ENCODE peak calls at places on chromosomes 11 and 22, in seven cellular contexts. D, Z, N, S, X, W and Q are unnamed samples.

GRCh38 chr22:29030618-29031235 is 30.9 kb downstream of the C22orf31 start:
- DNase-seq in X (peak), D (peak), W (no peak), Z (no peak), N (peak), S (peak), Q (peak)

GRCh38 chr11:17748044-17748443 is 13.5 kb downstream of the KCNC1 start:
- DNase-seq in W (no peak), X (no peak), N (no peak), Z (no peak), S (no peak), D (no peak), Q (no peak)

GRCh38 chr11:73236205-73236765 is 18.2 kb downstream of the P2RY2 start:
- DNase-seq in N (no peak), X (peak), W (no peak), D (no peak), Z (no peak), S (no peak), Q (no peak)

GRCh38 chr11:68016161-68016903 is 6.2 kb downstream of the ALDH3B1 start:
- DNase-seq in N (no peak), X (no peak), S (no peak), Z (no peak), D (no peak), W (no peak), Q (no peak)

GRCh38 chr11:99686838-99687237 is 666.1 kb downstream of the CNTN5 start:
- DNase-seq in W (no peak), X (no peak), D (no peak), S (no peak), Z (no peak), N (no peak), Q (no peak)

GRCh38 chr11:58637367-58637766 is 14.9 kb downstream of the CNTF start:
- DNase-seq in W (no peak), N (no peak), X (no peak), Z (no peak), D (no peak), S (no peak), Q (no peak)

GRCh38 chr11:64084962-64085710 is 49.4 kb downstream of the FLRT1 start:
- DNase-seq in N (no peak), W (no peak), Z (no peak), S (no peak), D (no peak), X (no peak), Q (no peak)

GRCh38 chr11:67998150-67999045 is 5.5 kb downstream of the UNC93B1 start:
- DNase-seq in N (no peak), Z (no peak), X (peak), D (no peak), W (no peak), S (no peak), Q (no peak)

GRCh38 chr22:44882226-44882905 is 127.4 kb downstream of the PHF21B start:
- DNase-seq in X (peak), D (no peak), Z (no peak), N (no peak), W (no peak), S (no peak), Q (no peak)

GRCh38 chr11:69356703-69357457 is 62.9 kb downstream of the MYEOV start:
- DNase-seq in Z (no peak), N (no peak), W (no peak), X (peak), D (no peak), S (no peak), Q (no peak)

GRCh38 chr22:36017661-36018091 is 10.9 kb downstream of the RBFOX2 start:
- DNase-seq in N (no peak), Z (peak), X (no peak), D (no peak), S (no peak), W (no peak), Q (no peak)

GRCh38 chr11:107711861-107712260 is at the start of gene SLN:
- DNase-seq in W (no peak), Z (no peak), S (no peak), D (no peak), X (no peak), N (no peak), Q (no peak)

GRCh38 chr11:117438371-117439000 is 110.8 kb downstream of the CEP164 start:
- DNase-seq in X (no peak), D (peak), S (peak), W (peak), N (peak), Z (no peak), Q (no peak)

GRCh38 chr22:29750029-29750428 is 16.8 kb downstream of the ZMAT5 start:
- DNase-seq in X (no peak), S (no peak), W (no peak), N (no peak), D (no peak), Z (no peak), Q (no peak)

GRCh38 chr11:2927851-2928604 is 1.2 kb downstream of the PHLDA2 start:
- DNase-seq in W (no peak), X (no peak), Z (no peak), S (peak), N (peak), D (peak), Q (peak)

GRCh38 chr22:44107341-44107740 is 73.4 kb upstream of the PARVG start:
- DNase-seq in X (peak), Z (no peak), D (no peak), W (no peak), N (no peak), S (peak), Q (no peak)

GRCh38 chr11:440065-441042 is 1.5 kb downstream of the ANO9 start:
- DNase-seq in S (no peak), D (no peak), W (no peak), Z (no peak), X (no peak), N (no peak), Q (no peak)

GRCh38 chr11:438101-438844 is 3.5 kb downstream of the ANO9 start:
- DNase-seq in N (no peak), X (no peak), W (no peak), S (no peak), D (no peak), Z (no peak), Q (no peak)

GRCh38 chr11:437228-437870 is 4.5 kb downstream of the ANO9 start:
- DNase-seq in S (no peak), Z (no peak), N (no peak), X (no peak), D (no peak), W (no peak), Q (no peak)

GRCh38 chr11:441043-441417 is 781 bp downstream of the ANO9 start:
- DNase-seq in W (no peak), Z (no peak), S (no peak), N (no peak), D (peak), X (no peak), Q (no peak)

DNA sequence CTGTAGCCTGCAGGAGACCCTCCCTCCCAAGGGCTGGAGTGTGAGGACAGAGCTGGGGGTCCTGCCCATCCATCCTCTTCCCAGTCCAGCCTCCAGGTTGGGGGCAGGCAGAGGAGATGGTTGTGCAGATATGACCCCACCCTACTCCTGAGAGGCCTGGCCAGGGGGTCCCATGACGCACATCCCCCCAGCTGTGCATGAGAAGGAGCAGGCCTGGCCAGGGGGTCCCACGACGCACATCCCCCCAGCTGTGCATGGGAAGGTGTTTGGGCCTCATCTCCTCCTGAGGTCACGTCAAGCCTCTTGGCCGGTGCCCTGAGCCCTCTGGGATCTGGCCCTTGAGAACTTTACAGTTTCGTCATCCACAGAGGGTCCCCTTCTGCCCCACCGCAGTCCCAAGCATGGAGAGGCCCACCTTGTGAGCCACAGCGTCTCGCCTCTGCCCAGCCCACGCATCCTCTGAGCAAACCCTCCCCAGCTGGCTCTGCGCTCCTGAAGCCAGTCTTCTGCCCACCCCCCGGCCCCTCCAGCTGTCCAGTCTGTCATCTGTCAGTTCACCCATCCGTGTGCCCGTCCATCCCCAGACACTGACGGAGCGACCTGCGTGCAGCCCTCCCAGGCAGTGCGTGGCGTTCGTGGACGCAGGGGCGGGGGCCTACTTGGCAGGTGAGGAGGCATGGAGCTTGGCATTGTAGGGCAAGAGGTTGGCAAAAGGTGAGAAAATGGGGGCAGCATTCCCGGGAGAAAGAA is 2.3 kb downstream of the ANO9 start:
- DNase-seq in Z (no peak), X (no peak), N (no peak), W (no peak), S (no peak), D (no peak), Q (no peak)
- H3K9ac ChIP-seq in Z (no peak), X (no peak), N (no peak), W (no peak), S (no peak), D (no peak), Q (no peak)

GRCh38 chr11:47353978-47354774 is 1.7 kb upstream of the MYBPC3 start:
- DNase-seq in Z (no peak), X (no peak), N (no peak), D (no peak), W (no peak), S (no peak), Q (no peak)
- H3K9ac ChIP-seq in Z (no peak), X (no peak), N (peak), D (no peak), W (no peak), S (no peak), Q (no peak)

DNA sequence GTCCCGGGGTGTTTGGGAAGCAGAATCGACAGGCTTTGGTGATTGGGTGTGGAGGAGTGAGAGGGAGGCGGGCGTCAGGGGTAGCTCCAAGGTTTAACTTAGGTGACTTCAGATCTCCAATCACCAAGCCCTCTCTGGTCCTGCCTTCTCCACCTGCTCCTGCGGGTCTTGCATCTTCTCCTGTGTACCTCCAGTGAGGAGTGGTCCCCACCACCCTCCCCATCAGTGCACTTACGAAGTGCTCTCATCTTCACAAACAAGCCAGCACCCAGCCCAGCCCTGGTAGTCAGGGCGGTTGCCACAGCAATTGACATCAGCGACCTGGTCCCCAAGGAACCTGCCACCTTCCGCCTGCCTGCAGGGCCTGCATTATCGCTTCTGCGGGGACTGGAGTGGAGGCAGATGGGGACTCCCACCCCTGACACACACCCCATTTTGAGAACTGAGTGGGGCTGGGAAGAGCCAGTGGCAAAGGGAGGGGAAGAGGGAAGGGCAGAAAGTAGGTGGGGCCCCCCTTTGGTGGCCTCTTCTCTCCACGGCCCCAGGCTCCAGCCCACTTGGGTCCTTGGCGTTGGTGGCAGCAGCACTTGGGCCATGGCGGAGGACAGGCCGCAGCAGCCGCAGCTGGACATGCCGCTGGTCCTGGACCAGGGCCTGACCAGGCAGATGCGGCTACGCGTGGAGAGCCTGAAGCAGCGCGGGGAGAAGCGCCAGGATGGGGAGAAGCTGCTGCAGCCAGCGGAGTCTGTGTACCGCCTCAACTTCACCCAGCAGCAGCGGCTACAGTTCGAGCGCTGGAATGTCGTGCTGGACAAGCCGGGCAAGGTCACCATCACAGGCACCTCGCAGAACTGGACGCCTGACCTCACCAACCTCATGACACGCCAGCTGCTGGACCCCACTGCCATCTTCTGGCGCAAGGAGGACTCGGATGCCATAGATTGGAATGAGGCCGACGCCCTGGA is at the start of gene OMP:
- DNase-seq in W (no peak), D (no peak), Z (no peak), S (no peak), N (no peak), X (no peak), Q (no peak)
- H3K9ac ChIP-seq in W (no peak), D (no peak), Z (no peak), S (no peak), N (no peak), X (no peak), Q (no peak)

GRCh38 chr11:124762624-124763155 is 600 bp upstream of the ESAM start:
- DNase-seq in X (peak), Z (no peak), D (no peak), W (no peak), S (no peak), N (no peak), Q (peak)
- H3K9ac ChIP-seq in X (no peak), Z (peak), D (no peak), W (peak), S (no peak), N (no peak), Q (no peak)